ENCODE peak calls at places on chromosome X, in eight cellular contexts. One of them, this sample, is unnamed.
A peak's percentile ranks its signal among the peaks of the same experiment; 100 is the strongest.

GRCh38 chrX:46759645-46759974 is 692 bp upstream of the SLC9A7 start:
- DNase-seq in hepatocyte: no peak
- DNase-seq in upper lobe of left lung: no peak
- DNase-seq in heart left ventricle: no peak
- DNase-seq in CD8-positive, alpha-beta memory T cell: no peak
- DNase-seq in HepG2: no peak
- DNase-seq in tibial artery: no peak
- DNase-seq in heart right ventricle: no peak
- DNase-seq in this sample: no peak

GRCh38 chrX:46327229-46328081 is 217.8 kb downstream of the ZNF674 start:
- DNase-seq in upper lobe of left lung: no peak
- DNase-seq in hepatocyte: peak; percentile 30
- DNase-seq in HepG2: peak; percentile 92
- DNase-seq in tibial artery: no peak
- DNase-seq in heart left ventricle: no peak
- DNase-seq in heart right ventricle: peak; percentile 9
- DNase-seq in CD8-positive, alpha-beta memory T cell: no peak
- DNase-seq in this sample: peak; percentile 45

GRCh38 chrX:23643020-23643419 is 24.3 kb upstream of the PRDX4 start:
- DNase-seq in hepatocyte: no peak
- DNase-seq in tibial artery: no peak
- DNase-seq in CD8-positive, alpha-beta memory T cell: no peak
- DNase-seq in heart right ventricle: no peak
- DNase-seq in heart left ventricle: no peak
- DNase-seq in HepG2: no peak
- DNase-seq in upper lobe of left lung: no peak
- DNase-seq in this sample: no peak

GRCh38 chrX:38651625-38652601 is 90.6 kb downstream of the TSPAN7 start:
- DNase-seq in upper lobe of left lung: no peak
- DNase-seq in CD8-positive, alpha-beta memory T cell: no peak
- DNase-seq in hepatocyte: no peak
- DNase-seq in heart right ventricle: no peak
- DNase-seq in heart left ventricle: no peak
- DNase-seq in HepG2: no peak
- DNase-seq in tibial artery: no peak
- DNase-seq in this sample: no peak

GRCh38 chrX:41695464-41695863 is 6.7 kb downstream of the GPR34 start:
- DNase-seq in CD8-positive, alpha-beta memory T cell: peak; percentile 17
- DNase-seq in heart left ventricle: no peak
- DNase-seq in heart right ventricle: no peak
- DNase-seq in upper lobe of left lung: no peak
- DNase-seq in hepatocyte: no peak
- DNase-seq in HepG2: no peak
- DNase-seq in tibial artery: no peak
- DNase-seq in this sample: no peak

GRCh38 chrX:19791562-19791961 is 95.8 kb downstream of the SH3KBP1 start:
- DNase-seq in CD8-positive, alpha-beta memory T cell: no peak
- DNase-seq in heart left ventricle: no peak
- DNase-seq in upper lobe of left lung: no peak
- DNase-seq in tibial artery: no peak
- DNase-seq in heart right ventricle: no peak
- DNase-seq in HepG2: no peak
- DNase-seq in hepatocyte: no peak
- DNase-seq in this sample: no peak

GRCh38 chrX:87518504-87518903 is 902 bp downstream of the KLHL4 start:
- DNase-seq in heart left ventricle: no peak
- DNase-seq in heart right ventricle: no peak
- DNase-seq in tibial artery: no peak
- DNase-seq in upper lobe of left lung: no peak
- DNase-seq in CD8-positive, alpha-beta memory T cell: no peak
- DNase-seq in HepG2: no peak
- DNase-seq in hepatocyte: no peak
- DNase-seq in this sample: no peak

GRCh38 chrX:72115380-72115779 is 16.3 kb downstream of the RTL5 start:
- DNase-seq in heart right ventricle: no peak
- DNase-seq in CD8-positive, alpha-beta memory T cell: no peak
- DNase-seq in hepatocyte: no peak
- DNase-seq in tibial artery: no peak
- DNase-seq in HepG2: no peak
- DNase-seq in upper lobe of left lung: no peak
- DNase-seq in heart left ventricle: no peak
- DNase-seq in this sample: no peak

GRCh38 chrX:150211988-150212387 is 151.1 kb upstream of the MAMLD1 start:
- DNase-seq in HepG2: no peak
- DNase-seq in heart left ventricle: no peak
- DNase-seq in hepatocyte: no peak
- DNase-seq in tibial artery: no peak
- DNase-seq in upper lobe of left lung: no peak
- DNase-seq in heart right ventricle: no peak
- DNase-seq in CD8-positive, alpha-beta memory T cell: no peak
- DNase-seq in this sample: no peak

GRCh38 chrX:42129541-42129940 is 206.2 kb upstream of the CASK start:
- DNase-seq in heart left ventricle: no peak
- DNase-seq in tibial artery: no peak
- DNase-seq in CD8-positive, alpha-beta memory T cell: no peak
- DNase-seq in upper lobe of left lung: no peak
- DNase-seq in hepatocyte: no peak
- DNase-seq in heart right ventricle: no peak
- DNase-seq in HepG2: no peak
- DNase-seq in this sample: no peak

GRCh38 chrX:140141444-140142029 is 176.2 kb upstream of the CXorf66 start:
- DNase-seq in HepG2: peak; percentile 8
- DNase-seq in hepatocyte: peak; percentile 41
- DNase-seq in CD8-positive, alpha-beta memory T cell: no peak
- DNase-seq in heart right ventricle: no peak
- DNase-seq in heart left ventricle: no peak
- DNase-seq in tibial artery: no peak
- DNase-seq in upper lobe of left lung: no peak
- DNase-seq in this sample: peak; percentile 33

GRCh38 chrX:74132265-74132664 is 171.7 kb upstream of the ZCCHC13 start:
- DNase-seq in hepatocyte: no peak
- DNase-seq in heart right ventricle: no peak
- DNase-seq in CD8-positive, alpha-beta memory T cell: no peak
- DNase-seq in tibial artery: no peak
- DNase-seq in heart left ventricle: no peak
- DNase-seq in HepG2: no peak
- DNase-seq in upper lobe of left lung: no peak
- DNase-seq in this sample: no peak

GRCh38 chrX:18099745-18100144 is 120.9 kb downstream of the BEND2 start:
- DNase-seq in heart left ventricle: no peak
- DNase-seq in CD8-positive, alpha-beta memory T cell: no peak
- DNase-seq in heart right ventricle: no peak
- DNase-seq in hepatocyte: peak; percentile 5
- DNase-seq in tibial artery: no peak
- DNase-seq in HepG2: no peak
- DNase-seq in upper lobe of left lung: no peak
- DNase-seq in this sample: no peak

GRCh38 chrX:137848291-137848905 is 282.5 kb downstream of the ZIC3 start:
- DNase-seq in tibial artery: no peak
- DNase-seq in upper lobe of left lung: no peak
- DNase-seq in HepG2: no peak
- DNase-seq in CD8-positive, alpha-beta memory T cell: no peak
- DNase-seq in heart right ventricle: no peak
- DNase-seq in heart left ventricle: no peak
- DNase-seq in hepatocyte: no peak
- DNase-seq in this sample: no peak

GRCh38 chrX:117973175-117974075 is 143.2 kb downstream of the KLHL13 start:
- DNase-seq in hepatocyte: no peak
- DNase-seq in HepG2: no peak
- DNase-seq in heart right ventricle: no peak
- DNase-seq in upper lobe of left lung: no peak
- DNase-seq in tibial artery: no peak
- DNase-seq in CD8-positive, alpha-beta memory T cell: no peak
- DNase-seq in heart left ventricle: no peak
- DNase-seq in this sample: no peak

GRCh38 chrX:37603938-37604409 is 32.5 kb downstream of the LANCL3 start:
- DNase-seq in heart right ventricle: peak; percentile 13
- DNase-seq in tibial artery: no peak
- DNase-seq in upper lobe of left lung: no peak
- DNase-seq in CD8-positive, alpha-beta memory T cell: no peak
- DNase-seq in HepG2: no peak
- DNase-seq in hepatocyte: no peak
- DNase-seq in heart left ventricle: peak; percentile 28
- DNase-seq in this sample: peak; percentile 10

GRCh38 chrX:141278306-141278705 is 36.0 kb upstream of the SPANXC start:
- DNase-seq in heart right ventricle: no peak
- DNase-seq in CD8-positive, alpha-beta memory T cell: no peak
- DNase-seq in tibial artery: no peak
- DNase-seq in hepatocyte: peak; percentile 28
- DNase-seq in HepG2: peak; percentile 0
- DNase-seq in heart left ventricle: no peak
- DNase-seq in upper lobe of left lung: no peak
- DNase-seq in this sample: peak; percentile 1

GRCh38 chrX:1661048-1661921 is 46.4 kb downstream of the ASMT start:
- DNase-seq in CD8-positive, alpha-beta memory T cell: peak; percentile 83
- DNase-seq in tibial artery: peak; percentile 25
- DNase-seq in upper lobe of left lung: no peak
- DNase-seq in heart right ventricle: no peak
- DNase-seq in HepG2: peak; percentile 13
- DNase-seq in heart left ventricle: peak; percentile 47
- DNase-seq in hepatocyte: no peak
- DNase-seq in this sample: no peak
- H3K4me3 ChIP-seq in CD8-positive, alpha-beta memory T cell: peak overlapping the region; percentile 50
- H3K4me3 ChIP-seq in tibial artery: no peak overlapping the region
- H3K4me3 ChIP-seq in upper lobe of left lung: peak overlapping the region; percentile 47
- H3K4me3 ChIP-seq in heart right ventricle: no peak overlapping the region
- H3K4me3 ChIP-seq in HepG2: no peak overlapping the region
- H3K4me3 ChIP-seq in heart left ventricle: peak overlapping the region; percentile 31
- H3K4me3 ChIP-seq in hepatocyte: no peak overlapping the region
- H3K4me3 ChIP-seq in this sample: no peak overlapping the region

DNA sequence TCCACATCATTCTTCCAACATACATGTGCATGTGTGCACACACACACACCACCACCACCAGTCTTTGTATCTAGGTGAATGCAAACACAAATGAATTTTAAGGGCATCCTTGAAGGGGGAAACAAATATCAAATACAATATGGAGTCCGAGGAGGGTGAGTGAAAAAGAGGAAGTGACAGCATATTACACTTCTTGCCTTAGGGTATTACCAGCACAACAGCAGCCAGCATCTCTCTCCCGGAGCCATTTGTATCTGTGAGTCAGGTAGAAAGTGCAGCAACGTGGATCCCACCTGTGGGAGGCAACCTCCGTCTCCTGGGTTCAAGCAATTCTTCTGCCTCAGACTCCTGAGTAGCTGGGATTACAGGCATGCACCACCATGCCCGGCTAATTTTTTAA is 483.2 kb downstream of the SMARCA1 start:
- DNase-seq in CD8-positive, alpha-beta memory T cell: no peak
- DNase-seq in HepG2: no peak
- DNase-seq in heart left ventricle: no peak
- DNase-seq in heart right ventricle: no peak
- DNase-seq in upper lobe of left lung: no peak
- DNase-seq in tibial artery: no peak
- DNase-seq in hepatocyte: no peak
- DNase-seq in this sample: no peak
- H3K27me3 ChIP-seq in CD8-positive, alpha-beta memory T cell: no peaks in the 10 kb centered on the region
- H3K27me3 ChIP-seq in HepG2: no peaks in the 10 kb centered on the region
- H3K27me3 ChIP-seq in heart left ventricle: no peaks in the 10 kb centered on the region
- H3K27me3 ChIP-seq in heart right ventricle: no peaks in the 10 kb centered on the region
- H3K27me3 ChIP-seq in upper lobe of left lung: no peaks in the 10 kb centered on the region
- H3K27me3 ChIP-seq in tibial artery: no peaks in the 10 kb centered on the region
- H3K27me3 ChIP-seq in hepatocyte: no peaks in the 10 kb centered on the region
- H3K27me3 ChIP-seq in this sample: no peaks in the 10 kb centered on the region

GRCh38 chrX:25005034-25005381 is 10.8 kb downstream of the ARX start:
- DNase-seq in hepatocyte: no peak
- DNase-seq in heart right ventricle: no peak
- DNase-seq in upper lobe of left lung: peak; percentile 45
- DNase-seq in tibial artery: no peak
- DNase-seq in CD8-positive, alpha-beta memory T cell: no peak
- DNase-seq in HepG2: no peak
- DNase-seq in heart left ventricle: no peak
- DNase-seq in this sample: no peak

GRCh38 chrX:25004040-25004439 is 11.7 kb downstream of the ARX start:
- DNase-seq in tibial artery: no peak
- DNase-seq in heart left ventricle: no peak
- DNase-seq in CD8-positive, alpha-beta memory T cell: no peak
- DNase-seq in upper lobe of left lung: no peak
- DNase-seq in hepatocyte: no peak
- DNase-seq in HepG2: no peak
- DNase-seq in heart right ventricle: no peak
- DNase-seq in this sample: no peak

GRCh38 chrX:25006586-25007058 is 9.1 kb downstream of the ARX start:
- DNase-seq in HepG2: no peak
- DNase-seq in heart right ventricle: no peak
- DNase-seq in heart left ventricle: no peak
- DNase-seq in hepatocyte: no peak
- DNase-seq in tibial artery: no peak
- DNase-seq in upper lobe of left lung: no peak
- DNase-seq in CD8-positive, alpha-beta memory T cell: no peak
- DNase-seq in this sample: no peak

GRCh38 chrX:25004485-25005032 is 11.2 kb downstream of the ARX start:
- DNase-seq in CD8-positive, alpha-beta memory T cell: no peak
- DNase-seq in tibial artery: no peak
- DNase-seq in heart right ventricle: no peak
- DNase-seq in upper lobe of left lung: peak; percentile 63
- DNase-seq in HepG2: no peak
- DNase-seq in hepatocyte: no peak
- DNase-seq in heart left ventricle: no peak
- DNase-seq in this sample: no peak

GRCh38 chrX:25005382-25006185 is 10.2 kb downstream of the ARX start:
- DNase-seq in HepG2: no peak
- DNase-seq in hepatocyte: no peak
- DNase-seq in upper lobe of left lung: peak; percentile 60
- DNase-seq in heart right ventricle: no peak
- DNase-seq in tibial artery: no peak
- DNase-seq in heart left ventricle: no peak
- DNase-seq in CD8-positive, alpha-beta memory T cell: no peak
- DNase-seq in this sample: no peak
- H3K4me1 ChIP-seq in HepG2: peaks cover 6% of the 10 kb centered on the region
- H3K4me1 ChIP-seq in hepatocyte: peaks cover 33% of the 10 kb centered on the region
- H3K4me1 ChIP-seq in upper lobe of left lung: peaks cover 13% of the 10 kb centered on the region
- H3K4me1 ChIP-seq in heart right ventricle: peaks cover 28% of the 10 kb centered on the region
- H3K4me1 ChIP-seq in tibial artery: no peaks in the 10 kb centered on the region
- H3K4me1 ChIP-seq in heart left ventricle: no peaks in the 10 kb centered on the region
- H3K4me1 ChIP-seq in CD8-positive, alpha-beta memory T cell: no peaks in the 10 kb centered on the region
- H3K4me1 ChIP-seq in this sample: peaks cover 25% of the 10 kb centered on the region

DNA sequence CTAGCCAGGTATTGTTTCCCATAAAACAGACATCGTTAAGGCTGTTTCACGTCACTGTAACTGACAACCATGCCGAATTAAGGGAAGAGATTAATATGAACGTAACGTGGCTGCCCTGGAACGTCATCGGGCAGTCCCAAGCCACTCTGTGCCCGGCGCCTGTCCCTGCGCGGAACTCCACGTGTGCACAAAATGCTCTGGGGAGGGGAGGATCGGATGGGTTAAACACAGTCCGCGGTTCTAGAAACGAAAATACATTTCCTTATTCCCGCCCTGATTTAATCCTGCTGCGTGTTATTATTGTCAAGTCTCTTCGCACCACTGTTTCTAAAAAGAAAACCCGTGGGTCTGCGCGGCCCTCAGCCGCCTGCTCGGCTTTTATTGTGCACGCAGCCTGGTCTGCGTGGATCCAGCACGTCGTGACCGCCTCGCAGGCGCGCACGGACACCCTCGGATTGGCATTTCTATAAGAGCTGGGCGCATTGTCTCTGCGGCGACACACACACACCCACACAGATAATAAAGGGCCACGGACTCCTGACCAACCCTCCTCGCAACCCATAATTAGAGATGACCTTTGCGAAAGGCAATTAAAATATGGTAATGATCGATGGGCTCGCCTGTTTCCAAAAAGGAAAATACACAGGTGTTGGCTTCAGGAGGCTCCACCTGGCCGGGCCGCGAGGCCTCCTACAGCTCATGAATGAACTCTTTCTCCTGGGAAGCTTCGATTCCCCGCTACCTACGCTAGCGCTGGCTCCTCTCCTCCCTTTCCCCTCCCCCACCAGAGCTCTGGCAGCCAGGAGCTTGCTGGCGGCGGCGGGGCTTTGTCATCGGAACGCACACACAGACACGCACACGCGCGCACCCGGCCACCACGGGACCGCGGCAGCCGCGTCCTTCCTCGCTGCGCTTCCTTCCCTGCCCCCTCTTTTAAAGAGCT is 69.8 kb upstream of the BCOR start:
- DNase-seq in upper lobe of left lung: peak; percentile 82
- DNase-seq in hepatocyte: peak; percentile 84
- DNase-seq in heart left ventricle: peak; percentile 52
- DNase-seq in tibial artery: no peak
- DNase-seq in HepG2: no peak
- DNase-seq in CD8-positive, alpha-beta memory T cell: no peak
- DNase-seq in heart right ventricle: no peak
- DNase-seq in this sample: no peak
- H3K4me3 ChIP-seq in upper lobe of left lung: peak overlapping the region; percentile 41
- H3K4me3 ChIP-seq in hepatocyte: peak overlapping the region; percentile 63
- H3K4me3 ChIP-seq in heart left ventricle: peak overlapping the region; percentile 57
- H3K4me3 ChIP-seq in tibial artery: peak overlapping the region; percentile 50
- H3K4me3 ChIP-seq in HepG2: no peak overlapping the region
- H3K4me3 ChIP-seq in CD8-positive, alpha-beta memory T cell: peak overlapping the region; percentile 49
- H3K4me3 ChIP-seq in heart right ventricle: peak overlapping the region; percentile 38
- H3K4me3 ChIP-seq in this sample: no peak overlapping the region